ENCODE peak calls at places on chromosomes 2 and 18, in five cellular contexts. L, B, K, C and I are unnamed samples.
A peak's percentile ranks its signal among the peaks of the same experiment; 100 is the strongest.

GRCh38 chr18:79439201-79440023 is 43.7 kb downstream of the NFATC1 start:
- DNase-seq in C (no peak), K (peak; percentile 92), L (peak; percentile 24), B (no peak), I (no peak)

GRCh38 chr2:29114841-29115609 is at the start of gene CLIP4:
- DNase-seq in C (no peak), L (no peak), B (no peak), K (peak; percentile 83), I (no peak)

GRCh38 chr18:62919109-62919838 is 203.9 kb downstream of the PHLPP1 start:
- DNase-seq in K (no peak), B (no peak), C (no peak), L (no peak), I (no peak)

GRCh38 chr2:109209412-109209811 is 80.4 kb downstream of the SH3RF3 start:
- DNase-seq in B (no peak), C (no peak), L (no peak), K (no peak), I (no peak)

GRCh38 chr2:233179848-233180368 is 71.6 kb upstream of the ATG16L1 start:
- DNase-seq in K (no peak), L (peak; percentile 79), C (no peak), B (no peak), I (no peak)

GRCh38 chr2:27501042-27501441 is 4.4 kb downstream of the GCKR start:
- DNase-seq in B (no peak), K (no peak), C (no peak), L (no peak), I (no peak)

GRCh38 chr18:7272268-7273049 is 41.6 kb downstream of the LRRC30 start:
- DNase-seq in B (no peak), L (peak; percentile 16), K (peak; percentile 69), C (peak; percentile 38), I (no peak)

GRCh38 chr2:102668171-102668570 is 48.8 kb downstream of the SLC9A2 start:
- DNase-seq in L (no peak), C (no peak), B (no peak), K (no peak), I (no peak)

GRCh38 chr2:97645112-97645699 is 656 bp upstream of the COX5B start:
- DNase-seq in B (no peak), K (peak; percentile 68), L (peak; percentile 40), C (no peak), I (no peak)

GRCh38 chr2:241882090-241882625 is 12.6 kb downstream of the RTP5 start:
- DNase-seq in B (no peak), K (peak; percentile 83), C (no peak), L (peak; percentile 80), I (no peak)

GRCh38 chr2:180257247-180257646 is 250.2 kb upstream of the CWC22 start:
- DNase-seq in C (no peak), B (no peak), L (no peak), K (no peak), I (no peak)

GRCh38 chr2:156340818-156341481 is 8.4 kb upstream of the NR4A2 start:
- DNase-seq in L (peak; percentile 52), B (no peak), K (no peak), C (no peak), I (no peak)

GRCh38 chr2:126932966-126933555 is 34.4 kb downstream of the TEX51 start:
- DNase-seq in K (no peak), C (no peak), B (no peak), L (no peak), I (no peak)

GRCh38 chr2:171430516-171431410 is 3.0 kb downstream of the METTL8 start:
- DNase-seq in C (no peak), L (no peak), K (no peak), B (no peak), I (no peak)

GRCh38 chr18:79988925-79989361 is 580 bp upstream of the TXNL4A start:
- DNase-seq in L (no peak), K (peak; percentile 57), B (no peak), C (no peak), I (no peak)

GRCh38 chr2:112723995-112724394 is 3.2 kb downstream of the NT5DC4 start:
- DNase-seq in L (no peak), C (no peak), K (no peak), B (no peak), I (no peak)

GRCh38 chr2:1004398-1004797 is 53.7 kb downstream of the SNTG2 start:
- DNase-seq in B (no peak), C (no peak), K (no peak), L (no peak), I (no peak)

GRCh38 chr2:195562624-195563566 is 94.1 kb upstream of the SLC39A10 start:
- DNase-seq in K (no peak), C (no peak), B (no peak), L (no peak), I (no peak)

GRCh38 chr2:20672191-20672951 is 5.4 kb downstream of the GDF7 start:
- DNase-seq in L (no peak), C (no peak), B (no peak), K (no peak), I (no peak)

GRCh38 chr2:209986405-209986804 is 16.0 kb upstream of the RPE start:
- DNase-seq in B (no peak), K (no peak), C (no peak), L (no peak), I (no peak)

GRCh38 chr2:229282758-229283546 is 11.9 kb upstream of the PID1 start:
- DNase-seq in L (no peak), K (peak; percentile 58), B (no peak), C (no peak), I (no peak)

GRCh38 chr2:179435021-179435420 is 170.4 kb upstream of the SESTD1 start:
- DNase-seq in K (no peak), C (no peak), B (no peak), L (no peak), I (no peak)

GRCh38 chr2:10260130-10260529 is 42.6 kb upstream of the HPCAL1 start:
- DNase-seq in B (no peak), C (no peak), K (peak; percentile 15), L (no peak), I (no peak)

GRCh38 chr2:143778981-143779380 is 649.8 kb downstream of the ARHGAP15 start:
- DNase-seq in L (no peak), K (no peak), C (no peak), B (no peak), I (no peak)

GRCh38 chr2:204948364-204948763 is 403.1 kb downstream of the PARD3B start:
- DNase-seq in B (no peak), C (no peak), L (no peak), K (no peak), I (no peak)

GRCh38 chr2:238140721-238141540 is 2.5 kb downstream of the KLHL30 start:
- DNase-seq in B (no peak), C (no peak), K (no peak), L (no peak), I (no peak)

GRCh38 chr2:39620067-39620466 is 45.6 kb upstream of the TMEM178A start:
- DNase-seq in L (peak; percentile 76), K (no peak), C (no peak), B (no peak), I (no peak)

DNA sequence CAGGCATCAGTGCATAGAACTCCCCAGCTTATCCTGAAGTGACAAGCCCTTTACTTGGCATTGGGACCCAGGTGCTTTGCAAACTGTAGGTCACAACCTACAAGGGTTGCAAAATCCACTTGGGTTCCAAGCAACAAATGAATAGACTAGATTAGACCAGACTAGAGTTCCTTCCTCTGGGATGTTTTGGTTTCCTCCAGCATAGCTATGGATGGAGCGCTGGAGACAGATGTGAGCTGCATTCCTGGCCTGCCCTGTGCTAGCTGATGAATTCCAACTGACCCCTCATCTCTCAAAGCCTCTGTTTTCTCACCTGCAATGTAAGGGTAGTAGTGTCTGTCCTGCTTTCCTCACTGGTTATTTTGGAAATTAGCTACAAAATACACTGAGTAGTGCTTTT is 86.2 kb downstream of the NPAS2 start:
- DNase-seq in C (no peak), K (no peak), B (no peak), L (no peak), I (no peak)
- H3K4me1 ChIP-seq in C (no peaks in the 10 kb centered on the region), K (peaks cover 3% of the 10 kb centered on the region), B (peaks cover 12% of the 10 kb centered on the region), L (no peaks in the 10 kb centered on the region), I (peaks cover 37% of the 10 kb centered on the region)

GRCh38 chr2:85248741-85249524 is 78.9 kb downstream of the TGOLN2 start:
- DNase-seq in L (no peak), C (no peak), B (no peak), K (peak; percentile 64), I (peak; percentile 29)
- H3K4me1 ChIP-seq in L (no peaks in the 10 kb centered on the region), C (peaks cover 10% of the 10 kb centered on the region), B (peaks cover 8% of the 10 kb centered on the region), K (peaks cover 22% of the 10 kb centered on the region), I (peaks cover 15% of the 10 kb centered on the region)

GRCh38 chr2:36052819-36053218 is 302.8 kb upstream of the CRIM1 start:
- DNase-seq in C (no peak), B (no peak), K (no peak), L (no peak), I (no peak)
- H3K4me1 ChIP-seq in C (no peaks in the 10 kb centered on the region), B (no peaks in the 10 kb centered on the region), K (no peaks in the 10 kb centered on the region), L (no peaks in the 10 kb centered on the region), I (no peaks in the 10 kb centered on the region)

GRCh38 chr2:55887351-55887750 is 36.2 kb downstream of the EFEMP1 start:
- DNase-seq in L (no peak), B (no peak), C (no peak), K (no peak), I (no peak)

GRCh38 chr2:55883339-55883738 is 40.2 kb downstream of the EFEMP1 start:
- DNase-seq in C (no peak), K (no peak), L (no peak), B (no peak), I (no peak)

GRCh38 chr2:55883829-55884228 is 39.8 kb downstream of the EFEMP1 start:
- DNase-seq in C (no peak), K (no peak), L (no peak), B (no peak), I (no peak)

GRCh38 chr2:55885944-55886281 is 37.7 kb downstream of the EFEMP1 start:
- DNase-seq in L (no peak), K (no peak), B (no peak), C (no peak), I (no peak)

GRCh38 chr2:55885129-55885943 is 38.2 kb downstream of the EFEMP1 start:
- DNase-seq in L (no peak), C (no peak), B (no peak), K (no peak), I (peak; percentile 24)
- H3K4me1 ChIP-seq in L (no peaks in the 10 kb centered on the region), C (no peaks in the 10 kb centered on the region), B (no peaks in the 10 kb centered on the region), K (no peaks in the 10 kb centered on the region), I (no peaks in the 10 kb centered on the region)

GRCh38 chr2:48442610-48443360 is 87.2 kb upstream of the STON1 start:
- DNase-seq in C (no peak), B (no peak), L (no peak), K (no peak), I (no peak)
- H3K4me1 ChIP-seq in C (peaks cover 5% of the 10 kb centered on the region), B (peaks cover 29% of the 10 kb centered on the region), L (peaks cover 3% of the 10 kb centered on the region), K (no peaks in the 10 kb centered on the region), I (no peaks in the 10 kb centered on the region)